ENCODE peak calls at places on chromosomes 13 and 19, in four cellular contexts. L is body of pancreas, Q is A549, U is breast epithelium. C is an unnamed sample.

GRCh38 chr13:42990147-42990990 is 1.7 kb downstream of the EPSTI1 start:
- DNase-seq in L (no peak), Q (no peak), U (no peak), C (no peak)

GRCh38 chr19:15684828-15685227 is 11.9 kb downstream of the CYP4F12 start:
- DNase-seq in L (no peak), Q (no peak), U (no peak), C (no peak)

GRCh38 chr19:10431254-10431942 is 11.1 kb downstream of the PDE4A start:
- DNase-seq in L (peak), Q (no peak), U (no peak), C (no peak)

GRCh38 chr13:20832861-20833260 is 59.1 kb upstream of the EEF1AKMT1 start:
- DNase-seq in L (no peak), Q (no peak), U (no peak), C (no peak)

GRCh38 chr13:99269627-99270252 is 11.6 kb upstream of the GPR18 start:
- DNase-seq in L (peak), Q (no peak), U (no peak), C (no peak)

GRCh38 chr19:51422053-51422448 is 4.6 kb upstream of the SIGLEC10 start:
- DNase-seq in L (peak), Q (peak), U (peak), C (peak)

GRCh38 chr19:55229145-55229788 is 704 bp upstream of the TMEM86B start:
- DNase-seq in L (no peak), Q (no peak), U (no peak), C (no peak)

GRCh38 chr13:44703371-44703770 is 127.2 kb upstream of the TSC22D1 start:
- DNase-seq in L (no peak), Q (no peak), U (no peak), C (peak)

GRCh38 chr19:6861683-6862286 is 25.6 kb upstream of the ADGRE1 start:
- DNase-seq in L (no peak), Q (no peak), U (no peak), C (no peak)

GRCh38 chr13:81487151-81487550 is 1146.2 kb upstream of the SPRY2 start:
- DNase-seq in L (peak), Q (no peak), U (no peak), C (no peak)

GRCh38 chr19:4758082-4758481 is 33.5 kb upstream of the FEM1A start:
- DNase-seq in L (no peak), Q (no peak), U (no peak), C (no peak)

GRCh38 chr19:4763021-4763420 is 28.5 kb upstream of the FEM1A start:
- DNase-seq in L (no peak), Q (no peak), U (no peak), C (no peak)

GRCh38 chr19:4759388-4760284 is 31.9 kb upstream of the FEM1A start:
- DNase-seq in L (peak), Q (peak), U (peak), C (peak)

GRCh38 chr19:4758659-4759058 is 32.9 kb upstream of the FEM1A start:
- DNase-seq in L (no peak), Q (no peak), U (no peak), C (no peak)

DNA sequence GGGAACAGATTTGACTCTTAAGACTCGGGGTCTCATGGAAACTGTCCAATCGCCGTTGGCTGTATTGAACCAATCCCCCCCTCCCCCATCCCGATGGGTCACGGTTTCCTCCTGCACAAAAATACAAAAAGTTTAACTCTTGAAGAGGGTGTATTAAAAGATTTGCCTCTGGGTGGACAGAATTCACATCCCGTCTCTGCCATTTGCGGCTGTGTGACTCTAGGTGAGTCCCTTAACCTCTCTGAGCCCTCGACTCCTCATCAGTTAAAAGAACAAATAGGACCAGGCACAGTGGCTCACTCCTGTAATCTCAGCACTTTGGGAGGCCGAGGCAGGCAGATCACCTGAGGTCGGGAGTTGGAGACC is 31.3 kb upstream of the FEM1A start:
- DNase-seq in L (no peak), Q (no peak), U (no peak), C (no peak)
- TF ChIP-seq CTCF in L (no peak), Q (no peak), U (no peak), C (no peak)

GRCh38 chr19:2288010-2288742 is 6.2 kb upstream of the PEAK3 start:
- DNase-seq in L (no peak), Q (no peak), U (no peak), C (no peak)

GRCh38 chr19:2288743-2289713 is 7.1 kb upstream of the PEAK3 start:
- DNase-seq in L (no peak), Q (no peak), U (no peak), C (no peak)

GRCh38 chr19:2289714-2290435 is 7.9 kb upstream of the PEAK3 start:
- DNase-seq in L (peak), Q (no peak), U (no peak), C (no peak)

GRCh38 chr19:2291185-2291751 is 9.3 kb upstream of the PEAK3 start:
- DNase-seq in L (no peak), Q (no peak), U (no peak), C (no peak)

GRCh38 chr19:2290441-2291184 is 8.6 kb upstream of the PEAK3 start:
- DNase-seq in L (no peak), Q (no peak), U (no peak), C (no peak)
- H3K4me3 ChIP-seq in L (no peak), Q (peak), U (peak), C (peak)

GRCh38 chr13:50722437-50723125 is 120.9 kb downstream of the DLEU7 start:
- DNase-seq in L (no peak), Q (no peak), U (no peak), C (no peak)
- TF ChIP-seq POLR2A in L (no peak), Q (no peak), U (no peak), C (no peak)

DNA sequence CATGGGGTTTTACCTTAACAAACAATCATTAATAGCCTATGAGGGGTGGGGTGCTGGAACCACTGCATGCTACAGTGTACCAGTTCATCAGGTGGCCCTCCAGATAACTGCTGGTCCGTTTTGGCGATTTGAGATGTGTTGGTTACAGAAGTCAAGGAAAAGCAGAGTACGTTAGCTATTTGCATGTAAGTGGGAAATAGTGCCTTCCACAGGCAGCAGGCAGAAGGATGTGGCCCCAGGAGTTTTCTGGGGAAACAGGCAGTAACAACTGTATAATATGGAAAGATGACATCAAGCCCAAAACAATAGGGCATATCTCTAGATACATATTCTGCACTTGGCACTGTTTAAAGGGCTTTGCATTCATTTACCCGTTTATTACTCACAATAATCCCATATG is 245.7 kb downstream of the COL4A1 start:
- DNase-seq in L (no peak), Q (no peak), U (no peak), C (no peak)
- TF ChIP-seq CTCF in L (no peak), Q (no peak), U (no peak), C (no peak)

DNA sequence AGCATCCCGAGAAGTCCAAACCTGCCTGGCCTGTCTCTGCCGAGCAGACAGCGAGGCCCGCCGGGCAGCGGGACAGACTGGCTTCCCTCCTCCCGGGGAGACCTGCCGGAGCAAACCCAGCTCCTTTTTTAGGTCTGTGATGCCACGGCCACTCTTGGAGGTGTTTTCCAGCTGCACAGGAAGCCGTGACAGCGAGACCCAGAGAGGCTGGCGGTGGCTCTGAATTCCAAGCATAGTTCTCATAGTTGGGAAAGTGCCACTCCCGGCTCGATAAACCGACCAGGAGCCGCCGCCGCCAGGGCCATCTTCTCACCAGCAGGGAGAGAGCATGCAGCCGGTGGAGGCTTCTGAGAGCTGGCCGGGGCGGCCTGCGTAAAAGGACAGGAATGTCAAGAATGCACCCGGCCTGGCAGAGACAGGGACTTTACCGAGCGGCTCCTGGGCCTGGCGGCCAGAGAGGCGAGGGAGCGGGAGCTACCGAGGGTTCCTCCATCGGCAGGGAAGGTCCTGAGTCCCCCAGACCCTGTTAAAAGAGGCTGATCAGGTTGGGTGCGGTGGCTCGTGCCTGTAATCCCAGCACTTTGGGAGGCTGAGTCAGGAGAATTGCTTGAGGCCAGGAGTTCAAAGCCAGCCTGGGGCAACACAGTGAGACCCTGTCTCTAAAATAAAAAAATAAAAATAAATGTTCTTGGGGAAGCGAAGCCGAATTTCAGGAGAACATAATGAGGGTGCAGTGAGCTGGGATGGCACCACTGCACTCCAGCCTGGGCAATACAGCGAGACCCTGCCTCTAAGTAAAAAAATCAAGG is 64.9 kb downstream of the GADD45B start:
- DNase-seq in L (peak), Q (peak), U (peak), C (peak)
- H3K4me3 ChIP-seq in L (no peak), Q (peak), U (peak), C (no peak)

GRCh38 chr19:50204811-50205675 is 1.6 kb downstream of the MYH14 start:
- DNase-seq in L (peak), Q (no peak), U (peak), C (peak)
- TF ChIP-seq POLR2A in L (peak), Q (no peak), U (peak), C (no peak)

GRCh38 chr13:112101360-112101930 is 34.5 kb downstream of the SOX1 start:
- DNase-seq in L (no peak), Q (no peak), U (no peak), C (no peak)

GRCh38 chr13:112103260-112103843 is 36.4 kb downstream of the SOX1 start:
- DNase-seq in L (no peak), Q (no peak), U (no peak), C (no peak)

GRCh38 chr13:112103971-112104872 is 37.3 kb downstream of the SOX1 start:
- DNase-seq in L (no peak), Q (no peak), U (no peak), C (no peak)

GRCh38 chr13:112104873-112105234 is 37.9 kb downstream of the SOX1 start:
- DNase-seq in L (no peak), Q (no peak), U (no peak), C (no peak)

DNA sequence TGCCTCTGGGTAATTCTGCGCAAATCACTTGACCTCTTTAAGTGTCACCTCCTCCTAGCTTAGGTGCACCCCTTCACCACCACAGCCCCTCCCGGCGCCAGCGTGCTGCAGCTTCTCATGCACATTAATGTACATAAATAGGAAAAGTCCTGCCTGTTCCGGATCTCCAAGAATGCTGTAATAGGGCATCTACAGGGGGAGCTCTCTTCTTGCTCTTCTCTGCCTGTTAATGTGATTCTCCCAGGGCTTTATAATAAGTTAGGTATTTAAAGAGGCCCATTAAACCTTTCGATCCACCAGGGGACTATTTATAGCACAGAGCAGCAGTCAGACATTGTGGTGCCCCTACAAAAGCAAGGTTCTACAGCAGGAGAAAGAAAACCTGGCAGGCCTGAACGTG is 35.3 kb downstream of the SOX1 start:
- DNase-seq in L (no peak), Q (no peak), U (no peak), C (no peak)
- TF ChIP-seq CTCF in L (no peak), Q (no peak), U (no peak), C (no peak)

GRCh38 chr19:34367424-34367957 is 2.5 kb downstream of the GPI start:
- DNase-seq in L (no peak), Q (no peak), U (no peak), C (no peak)
- H3K4me3 ChIP-seq in L (no peak), Q (no peak), U (no peak), C (no peak)

C was measured in lower leg skin.